ENCODE peak calls at places on chromosomes 1 and 21, in seven cellular contexts. D, A, J, I, H, Q and X are unnamed samples.

GRCh38 chr1:225860860-225861441 is 21.2 kb downstream of the TMEM63A start:
- DNase-seq in D (no peak), A (no peak), J (no peak), I (no peak), H (no peak), Q (no peak), X (no peak)

GRCh38 chr1:169697769-169698168 is 13.7 kb downstream of the SELL start:
- DNase-seq in D (no peak), A (no peak), J (no peak), I (no peak), H (no peak), Q (no peak), X (no peak)

GRCh38 chr1:101293461-101294045 is 56.7 kb downstream of the S1PR1 start:
- DNase-seq in D (no peak), A (no peak), J (peak), I (peak), H (peak), Q (no peak), X (peak)

GRCh38 chr1:43354936-43355335 is 3.8 kb upstream of the CDC20 start:
- DNase-seq in D (no peak), A (no peak), J (no peak), I (no peak), H (no peak), Q (no peak), X (no peak)

GRCh38 chr1:222791006-222791710 is 23.7 kb upstream of the DISP1 start:
- DNase-seq in D (no peak), A (no peak), J (no peak), I (peak), H (peak), Q (no peak), X (no peak)

GRCh38 chr1:1336931-1337792 is 6.1 kb downstream of the TAS1R3 start:
- DNase-seq in D (no peak), A (no peak), J (no peak), I (no peak), H (no peak), Q (no peak), X (no peak)

GRCh38 chr1:25629836-25630235 is 13.2 kb downstream of the MAN1C1 start:
- DNase-seq in D (no peak), A (no peak), J (no peak), I (no peak), H (no peak), Q (no peak), X (no peak)

GRCh38 chr1:166740668-166741276 is 98.5 kb upstream of the POGK start:
- DNase-seq in D (no peak), A (no peak), J (no peak), I (no peak), H (no peak), Q (no peak), X (no peak)

GRCh38 chr1:201019321-201019977 is 4.1 kb downstream of the KIF21B start:
- DNase-seq in D (no peak), A (peak), J (peak), I (peak), H (peak), Q (no peak), X (peak)

GRCh38 chr21:24428539-24429186 is 1178.6 kb downstream of the MRPL39 start:
- DNase-seq in D (no peak), A (peak), J (no peak), I (no peak), H (no peak), Q (no peak), X (no peak)

GRCh38 chr1:25743164-25744139 is 56.5 kb upstream of the SELENON start:
- DNase-seq in D (peak), A (no peak), J (peak), I (peak), H (peak), Q (peak), X (peak)

GRCh38 chr1:18960409-18960808 is 3.9 kb upstream of the IFFO2 start:
- DNase-seq in D (no peak), A (no peak), J (no peak), I (no peak), H (no peak), Q (no peak), X (no peak)

GRCh38 chr1:177629526-177629925 is 340.3 kb downstream of the SEC16B start:
- DNase-seq in D (no peak), A (no peak), J (no peak), I (peak), H (peak), Q (no peak), X (peak)

GRCh38 chr1:84988588-84988987 is 8.3 kb downstream of the MCOLN2 start:
- DNase-seq in D (no peak), A (no peak), J (no peak), I (no peak), H (no peak), Q (no peak), X (no peak)

GRCh38 chr1:168763031-168763430 is 34.0 kb upstream of the DPT start:
- DNase-seq in D (no peak), A (no peak), J (no peak), I (no peak), H (no peak), Q (no peak), X (no peak)

GRCh38 chr1:190022709-190023108 is 455.0 kb downstream of the BRINP3 start:
- DNase-seq in D (no peak), A (no peak), J (peak), I (no peak), H (peak), Q (no peak), X (no peak)

GRCh38 chr21:42277593-42277992 is 37.6 kb downstream of the TFF3 start:
- DNase-seq in D (no peak), A (no peak), J (no peak), I (no peak), H (no peak), Q (no peak), X (no peak)

GRCh38 chr1:117000142-117000541 is 1.4 kb upstream of the CD101 start:
- DNase-seq in D (no peak), A (no peak), J (no peak), I (no peak), H (no peak), Q (no peak), X (no peak)

GRCh38 chr1:68438310-68438709 is 11.4 kb downstream of the RPE65 start:
- DNase-seq in D (no peak), A (no peak), J (no peak), I (no peak), H (no peak), Q (no peak), X (no peak)

GRCh38 chr1:113394043-113394862 is 3.9 kb downstream of the MAGI3 start:
- DNase-seq in D (no peak), A (no peak), J (no peak), I (no peak), H (no peak), Q (no peak), X (no peak)

GRCh38 chr1:7784492-7785071 is 491 bp downstream of the PER3 start:
- DNase-seq in D (peak), A (no peak), J (no peak), I (no peak), H (no peak), Q (peak), X (no peak)

GRCh38 chr1:17957588-17958267 is 149.9 kb upstream of the IGSF21 start:
- DNase-seq in D (no peak), A (no peak), J (peak), I (no peak), H (no peak), Q (no peak), X (no peak)

GRCh38 chr1:41868241-41868953 is 50.3 kb downstream of the HIVEP3 start:
- DNase-seq in D (no peak), A (no peak), J (no peak), I (no peak), H (no peak), Q (no peak), X (peak)

GRCh38 chr1:201280884-201281283 is 2.4 kb upstream of the PKP1 start:
- DNase-seq in D (no peak), A (no peak), J (no peak), I (no peak), H (no peak), Q (no peak), X (no peak)

GRCh38 chr21:29105218-29105617 is 25.2 kb upstream of the MAP3K7CL start:
- DNase-seq in D (no peak), A (no peak), J (no peak), I (peak), H (peak), Q (no peak), X (peak)

GRCh38 chr1:230891413-230891812 is 23.1 kb upstream of the C1orf198 start:
- DNase-seq in D (no peak), A (no peak), J (peak), I (no peak), H (no peak), Q (no peak), X (peak)

GRCh38 chr1:184513421-184513820 is 126.6 kb downstream of the C1orf21 start:
- DNase-seq in D (no peak), A (no peak), J (no peak), I (no peak), H (no peak), Q (no peak), X (no peak)

GRCh38 chr1:204362984-204363334 is 3.2 kb upstream of the PLEKHA6 start:
- DNase-seq in D (no peak), A (no peak), J (no peak), I (no peak), H (no peak), Q (no peak), X (no peak)
- H3K4me3 ChIP-seq in D (peak), A (peak), J (peak), I (peak), H (peak), Q (peak), X (peak)

DNA sequence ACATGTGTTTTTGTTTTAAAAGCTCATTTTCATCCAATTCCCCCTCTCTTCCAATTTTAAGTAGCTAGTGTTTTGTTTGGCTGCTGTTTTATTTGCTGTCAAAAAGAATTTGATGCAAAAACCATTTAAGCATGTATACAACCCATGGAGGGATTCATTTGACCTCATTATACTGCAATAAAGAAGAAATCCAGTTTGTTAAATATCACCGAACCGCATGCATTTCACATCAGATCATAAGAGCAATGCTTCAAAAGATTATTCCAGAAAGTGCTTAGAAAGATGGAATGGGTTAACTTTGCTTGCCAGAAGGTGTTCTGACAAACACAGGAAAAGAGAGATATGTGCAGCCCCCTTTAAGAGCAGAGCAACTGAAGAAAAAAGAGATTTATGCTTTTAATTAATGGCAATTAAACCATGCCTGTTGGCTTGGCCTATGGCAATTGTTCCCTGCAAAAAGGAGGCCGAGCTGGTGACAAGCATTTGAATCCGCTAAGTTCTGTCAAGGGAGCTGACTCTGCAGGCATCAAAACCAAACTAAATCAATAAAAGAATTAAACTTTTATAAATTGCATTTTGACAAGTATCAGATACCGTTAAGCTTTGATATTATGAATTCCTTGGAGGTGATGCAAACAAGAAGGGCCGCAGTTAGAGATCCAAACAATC is 14.4 kb upstream of the BARHL2 start:
- DNase-seq in D (no peak), A (no peak), J (no peak), I (no peak), H (no peak), Q (no peak), X (no peak)
- H3K4me3 ChIP-seq in D (no peak), A (no peak), J (no peak), I (no peak), H (no peak), Q (no peak), X (no peak)

GRCh38 chr1:94234615-94235014 is 2.8 kb downstream of the ARHGAP29 start:
- DNase-seq in D (no peak), A (no peak), J (no peak), I (no peak), H (no peak), Q (no peak), X (no peak)

GRCh38 chr1:94237291-94238226 is at the start of gene ARHGAP29:
- DNase-seq in D (peak), A (peak), J (peak), I (peak), H (peak), Q (peak), X (peak)

GRCh38 chr1:94236630-94237290 is 624 bp downstream of the ARHGAP29 start:
- DNase-seq in D (no peak), A (peak), J (peak), I (no peak), H (peak), Q (peak), X (peak)

GRCh38 chr1:94236021-94236491 is 1.3 kb downstream of the ARHGAP29 start:
- DNase-seq in D (no peak), A (no peak), J (peak), I (no peak), H (peak), Q (no peak), X (peak)

DNA sequence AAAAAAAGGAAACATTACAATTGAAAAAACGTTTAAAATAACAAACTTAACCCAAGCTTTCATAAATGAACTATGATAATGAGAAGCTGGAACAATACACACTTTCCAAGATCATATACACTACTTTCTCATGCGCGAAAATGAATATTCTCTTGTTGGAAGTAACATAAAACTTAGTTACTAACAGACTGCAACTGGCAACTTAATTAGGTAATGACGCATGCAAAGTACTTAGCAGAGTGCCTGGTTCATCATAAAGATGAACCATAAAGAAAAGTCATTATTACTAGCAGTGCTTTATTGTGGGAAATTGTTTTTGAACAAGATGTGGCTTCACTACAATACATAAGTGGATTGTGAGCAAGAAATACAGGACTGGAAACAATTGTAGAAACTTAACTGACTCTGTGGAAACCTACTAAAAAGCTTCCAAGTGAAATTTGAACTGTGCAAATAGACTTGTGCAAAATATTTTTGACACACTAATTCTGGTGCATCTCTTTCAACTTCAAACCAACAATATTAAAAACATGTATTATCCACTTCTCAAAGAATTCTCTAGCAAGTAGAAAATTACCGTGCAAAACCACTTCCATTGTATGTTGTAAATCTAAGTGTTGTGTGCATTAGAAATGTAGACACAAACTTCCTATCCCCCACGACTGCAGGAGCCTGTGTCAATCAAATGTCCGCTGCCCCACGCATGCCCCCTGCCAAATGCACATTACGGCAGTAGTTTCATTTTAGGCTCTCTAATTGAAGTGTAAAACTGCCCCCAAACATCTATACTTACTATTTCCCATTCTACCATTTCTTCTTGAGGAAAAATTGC is 2.0 kb downstream of the ARHGAP29 start:
- DNase-seq in D (no peak), A (no peak), J (peak), I (no peak), H (peak), Q (no peak), X (peak)
- H3K4me3 ChIP-seq in D (peak), A (no peak), J (peak), I (peak), H (peak), Q (peak), X (peak)

GRCh38 chr21:38909929-38910328 is 104.2 kb downstream of the ETS2 start:
- DNase-seq in D (no peak), A (no peak), J (no peak), I (no peak), H (no peak), Q (no peak), X (no peak)
- H3K4me3 ChIP-seq in D (no peak), A (no peak), J (no peak), I (no peak), H (no peak), Q (no peak), X (no peak)

GRCh38 chr21:31909153-31909771 is 36.4 kb downstream of the HUNK start:
- DNase-seq in D (no peak), A (no peak), J (no peak), I (no peak), H (no peak), Q (peak), X (peak)
- H3K4me3 ChIP-seq in D (no peak), A (no peak), J (no peak), I (no peak), H (no peak), Q (no peak), X (no peak)

DNA sequence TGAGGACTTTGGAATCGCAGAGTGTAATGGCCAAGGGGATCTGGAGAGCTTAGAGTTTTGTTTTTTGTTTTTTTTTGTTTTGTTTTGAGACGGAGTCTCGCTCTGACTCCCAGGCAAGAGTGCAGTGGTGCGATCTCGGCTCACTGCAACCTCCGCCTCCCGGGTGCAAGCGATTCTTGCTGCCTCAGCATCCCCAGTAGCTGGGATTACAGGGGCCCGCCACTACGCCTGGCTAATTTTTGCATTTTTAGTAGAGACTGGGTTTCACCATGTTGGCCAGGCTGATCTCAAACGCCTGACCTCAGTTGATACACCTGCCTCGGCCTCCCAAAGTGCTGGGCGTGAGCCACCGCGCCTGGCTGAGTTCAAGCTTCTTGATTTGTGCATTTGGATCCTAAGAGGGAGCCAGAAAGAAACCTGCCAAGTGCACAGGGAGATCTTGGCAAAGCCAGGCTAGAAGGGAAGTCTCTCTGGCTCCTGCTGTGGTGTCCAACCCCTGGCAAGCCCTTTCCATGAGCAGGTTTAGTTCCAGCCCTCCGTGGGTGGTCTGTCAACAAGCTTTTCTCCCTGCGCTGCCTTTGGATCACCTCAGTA is 852 bp downstream of the FAAH start:
- DNase-seq in D (no peak), A (no peak), J (no peak), I (no peak), H (no peak), Q (no peak), X (no peak)
- H3K4me3 ChIP-seq in D (peak), A (no peak), J (peak), I (no peak), H (no peak), Q (peak), X (no peak)

DNA sequence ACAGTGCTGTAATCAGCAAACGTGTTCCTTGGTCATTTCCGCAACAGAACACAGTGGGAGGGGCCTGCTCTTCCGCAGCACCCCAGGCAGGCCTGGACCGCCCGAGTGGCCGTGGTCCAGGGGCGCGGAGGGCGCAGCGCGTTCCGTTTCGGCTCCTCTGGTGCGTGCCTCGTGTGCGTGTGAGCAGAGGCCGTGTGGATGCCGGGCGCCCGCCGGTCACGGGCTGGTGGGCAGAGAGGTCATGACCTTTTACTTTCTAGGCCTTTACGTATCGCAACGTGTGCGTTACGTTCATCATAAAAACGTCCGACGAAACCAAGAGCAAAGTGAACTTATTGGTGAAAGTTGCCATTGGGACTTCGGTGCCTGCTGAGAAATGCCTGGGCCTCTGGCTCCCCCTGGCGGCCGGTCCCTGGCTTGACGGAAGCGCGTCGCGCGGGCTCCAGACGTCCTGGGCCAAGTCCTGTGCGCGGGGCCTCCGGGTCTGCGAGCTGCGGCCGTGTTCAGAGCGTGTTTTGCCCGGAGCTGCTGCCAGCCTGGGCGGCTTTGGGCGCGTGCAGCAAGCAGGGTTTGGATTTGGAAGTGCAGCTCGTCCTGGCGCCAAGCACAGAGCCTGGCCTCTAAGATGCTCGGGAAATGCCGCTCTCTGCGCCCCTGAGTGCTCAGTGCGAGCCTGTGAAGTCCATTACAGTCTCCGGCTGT is 34.4 kb downstream of the COL18A1 start:
- DNase-seq in D (peak), A (peak), J (peak), I (peak), H (peak), Q (peak), X (peak)
- H3K4me3 ChIP-seq in D (peak), A (peak), J (peak), I (peak), H (peak), Q (peak), X (peak)